ENCODE peak calls at places on chromosomes 3 and 15, in ten cellular contexts. One of them, this sample, is unnamed.

GRCh38 chr15:47975422-47975821 is 145.4 kb upstream of the SLC24A5 start:
- DNase-seq in right atrium auricular region: no peak
- DNase-seq in pancreas: no peak
- DNase-seq in AG04450: no peak
- DNase-seq in upper lobe of left lung: no peak
- DNase-seq in upper lobe of right lung: no peak
- DNase-seq in fibroblast of mammary gland: no peak
- DNase-seq in cardiac muscle cell: peak; percentile 16
- DNase-seq in IMR-90: no peak
- DNase-seq in tibial artery: no peak
- DNase-seq in this sample: no peak

GRCh38 chr3:172080503-172080902 is 41.1 kb downstream of the FNDC3B start:
- DNase-seq in upper lobe of right lung: no peak
- DNase-seq in right atrium auricular region: no peak
- DNase-seq in fibroblast of mammary gland: no peak
- DNase-seq in pancreas: no peak
- DNase-seq in tibial artery: no peak
- DNase-seq in AG04450: no peak
- DNase-seq in upper lobe of left lung: no peak
- DNase-seq in cardiac muscle cell: no peak
- DNase-seq in IMR-90: no peak
- DNase-seq in this sample: no peak

GRCh38 chr15:98433302-98433701 is 215.0 kb upstream of the IGF1R start:
- DNase-seq in AG04450: no peak
- DNase-seq in cardiac muscle cell: no peak
- DNase-seq in right atrium auricular region: no peak
- DNase-seq in upper lobe of left lung: no peak
- DNase-seq in tibial artery: no peak
- DNase-seq in upper lobe of right lung: no peak
- DNase-seq in fibroblast of mammary gland: peak; percentile 10
- DNase-seq in IMR-90: no peak
- DNase-seq in pancreas: no peak
- DNase-seq in this sample: no peak

GRCh38 chr3:150299221-150299620 is 108.9 kb upstream of the TSC22D2 start:
- DNase-seq in upper lobe of left lung: no peak
- DNase-seq in pancreas: no peak
- DNase-seq in AG04450: no peak
- DNase-seq in cardiac muscle cell: peak; percentile 67
- DNase-seq in fibroblast of mammary gland: no peak
- DNase-seq in right atrium auricular region: no peak
- DNase-seq in tibial artery: no peak
- DNase-seq in IMR-90: no peak
- DNase-seq in upper lobe of right lung: no peak
- DNase-seq in this sample: no peak

GRCh38 chr3:126367316-126367805 is 10.2 kb upstream of the KLF15 start:
- DNase-seq in AG04450: no peak
- DNase-seq in upper lobe of left lung: peak; percentile 16
- DNase-seq in fibroblast of mammary gland: no peak
- DNase-seq in upper lobe of right lung: peak; percentile 28
- DNase-seq in right atrium auricular region: no peak
- DNase-seq in pancreas: peak; percentile 60
- DNase-seq in cardiac muscle cell: no peak
- DNase-seq in IMR-90: no peak
- DNase-seq in tibial artery: peak; percentile 51
- DNase-seq in this sample: no peak

GRCh38 chr15:59074607-59075006 is 30.3 kb upstream of the CCNB2 start:
- DNase-seq in fibroblast of mammary gland: no peak
- DNase-seq in IMR-90: no peak
- DNase-seq in right atrium auricular region: no peak
- DNase-seq in upper lobe of left lung: no peak
- DNase-seq in upper lobe of right lung: no peak
- DNase-seq in AG04450: no peak
- DNase-seq in tibial artery: no peak
- DNase-seq in pancreas: no peak
- DNase-seq in cardiac muscle cell: no peak
- DNase-seq in this sample: no peak

GRCh38 chr15:71784719-71785118 is 25.6 kb upstream of the NR2E3 start:
- DNase-seq in tibial artery: peak; percentile 10
- DNase-seq in AG04450: no peak
- DNase-seq in upper lobe of left lung: no peak
- DNase-seq in cardiac muscle cell: no peak
- DNase-seq in right atrium auricular region: no peak
- DNase-seq in pancreas: no peak
- DNase-seq in upper lobe of right lung: no peak
- DNase-seq in fibroblast of mammary gland: no peak
- DNase-seq in IMR-90: no peak
- DNase-seq in this sample: no peak

GRCh38 chr15:82548700-82549099 is 8.4 kb upstream of the RPS17 start:
- DNase-seq in AG04450: no peak
- DNase-seq in fibroblast of mammary gland: peak; percentile 56
- DNase-seq in IMR-90: peak; percentile 12
- DNase-seq in right atrium auricular region: no peak
- DNase-seq in tibial artery: no peak
- DNase-seq in cardiac muscle cell: no peak
- DNase-seq in upper lobe of right lung: no peak
- DNase-seq in upper lobe of left lung: no peak
- DNase-seq in pancreas: no peak
- DNase-seq in this sample: no peak

GRCh38 chr15:25910832-25911231 is 47.7 kb upstream of the ATP10A start:
- DNase-seq in pancreas: no peak
- DNase-seq in upper lobe of right lung: no peak
- DNase-seq in upper lobe of left lung: no peak
- DNase-seq in right atrium auricular region: no peak
- DNase-seq in tibial artery: no peak
- DNase-seq in IMR-90: no peak
- DNase-seq in fibroblast of mammary gland: no peak
- DNase-seq in cardiac muscle cell: no peak
- DNase-seq in AG04450: no peak
- DNase-seq in this sample: no peak

GRCh38 chr3:30934208-30934550 is 39.7 kb upstream of the GADL1 start:
- DNase-seq in cardiac muscle cell: peak; percentile 55
- DNase-seq in fibroblast of mammary gland: peak; percentile 75
- DNase-seq in tibial artery: no peak
- DNase-seq in right atrium auricular region: no peak
- DNase-seq in IMR-90: peak; percentile 37
- DNase-seq in upper lobe of right lung: no peak
- DNase-seq in pancreas: no peak
- DNase-seq in AG04450: peak; percentile 18
- DNase-seq in upper lobe of left lung: no peak
- DNase-seq in this sample: peak; percentile 63

GRCh38 chr3:23288286-23288685 is 85.2 kb downstream of the UBE2E2 start:
- DNase-seq in upper lobe of left lung: no peak
- DNase-seq in IMR-90: peak; percentile 20
- DNase-seq in tibial artery: no peak
- DNase-seq in upper lobe of right lung: no peak
- DNase-seq in pancreas: no peak
- DNase-seq in AG04450: no peak
- DNase-seq in fibroblast of mammary gland: peak; percentile 38
- DNase-seq in cardiac muscle cell: peak; percentile 24
- DNase-seq in right atrium auricular region: no peak
- DNase-seq in this sample: peak; percentile 16

GRCh38 chr3:101809178-101810022 is 30.4 kb downstream of the NXPE3 start:
- DNase-seq in upper lobe of right lung: no peak
- DNase-seq in tibial artery: no peak
- DNase-seq in IMR-90: peak; percentile 56
- DNase-seq in cardiac muscle cell: peak; percentile 67
- DNase-seq in fibroblast of mammary gland: peak; percentile 60
- DNase-seq in pancreas: no peak
- DNase-seq in right atrium auricular region: no peak
- DNase-seq in AG04450: no peak
- DNase-seq in upper lobe of left lung: no peak
- DNase-seq in this sample: peak; percentile 49

GRCh38 chr15:99015677-99016568 is 8.3 kb upstream of the PGPEP1L start:
- DNase-seq in pancreas: peak; percentile 51
- DNase-seq in fibroblast of mammary gland: no peak
- DNase-seq in AG04450: no peak
- DNase-seq in tibial artery: no peak
- DNase-seq in upper lobe of left lung: peak; percentile 83
- DNase-seq in upper lobe of right lung: peak; percentile 72
- DNase-seq in IMR-90: no peak
- DNase-seq in right atrium auricular region: no peak
- DNase-seq in cardiac muscle cell: peak; percentile 16
- DNase-seq in this sample: no peak

GRCh38 chr3:134598813-134599563 is 51.8 kb downstream of the KY start:
- DNase-seq in right atrium auricular region: no peak
- DNase-seq in upper lobe of right lung: no peak
- DNase-seq in pancreas: no peak
- DNase-seq in IMR-90: no peak
- DNase-seq in AG04450: no peak
- DNase-seq in fibroblast of mammary gland: no peak
- DNase-seq in cardiac muscle cell: no peak
- DNase-seq in tibial artery: no peak
- DNase-seq in upper lobe of left lung: no peak
- DNase-seq in this sample: no peak

GRCh38 chr3:30245805-30246622 is 360.4 kb upstream of the TGFBR2 start:
- DNase-seq in right atrium auricular region: no peak
- DNase-seq in IMR-90: no peak
- DNase-seq in tibial artery: no peak
- DNase-seq in upper lobe of right lung: no peak
- DNase-seq in upper lobe of left lung: no peak
- DNase-seq in cardiac muscle cell: no peak
- DNase-seq in AG04450: no peak
- DNase-seq in fibroblast of mammary gland: no peak
- DNase-seq in pancreas: no peak
- DNase-seq in this sample: no peak

GRCh38 chr3:146625117-146625775 is 20.1 kb upstream of the PLSCR5 start:
- DNase-seq in tibial artery: no peak
- DNase-seq in fibroblast of mammary gland: peak; percentile 30
- DNase-seq in upper lobe of right lung: no peak
- DNase-seq in IMR-90: peak; percentile 2
- DNase-seq in right atrium auricular region: no peak
- DNase-seq in AG04450: no peak
- DNase-seq in pancreas: no peak
- DNase-seq in cardiac muscle cell: no peak
- DNase-seq in upper lobe of left lung: no peak
- DNase-seq in this sample: peak; percentile 26
- H3K4me3 ChIP-seq in tibial artery: no peak overlapping the region
- H3K4me3 ChIP-seq in fibroblast of mammary gland: no peak overlapping the region
- H3K4me3 ChIP-seq in upper lobe of right lung: peak overlapping the region; percentile 33
- H3K4me3 ChIP-seq in IMR-90: no peak overlapping the region
- H3K4me3 ChIP-seq in right atrium auricular region: no peak overlapping the region
- H3K4me3 ChIP-seq in AG04450: no peak overlapping the region
- H3K4me3 ChIP-seq in pancreas: peak overlapping the region; percentile 22
- H3K4me3 ChIP-seq in cardiac muscle cell: no peak overlapping the region
- H3K4me3 ChIP-seq in upper lobe of left lung: peak overlapping the region; percentile 36
- H3K4me3 ChIP-seq in this sample: peak overlapping the region; percentile 10

GRCh38 chr3:56762718-56763117 is 39.0 kb downstream of the ARHGEF3 start:
- DNase-seq in upper lobe of right lung: no peak
- DNase-seq in pancreas: no peak
- DNase-seq in upper lobe of left lung: no peak
- DNase-seq in AG04450: no peak
- DNase-seq in right atrium auricular region: no peak
- DNase-seq in tibial artery: no peak
- DNase-seq in IMR-90: no peak
- DNase-seq in cardiac muscle cell: no peak
- DNase-seq in fibroblast of mammary gland: no peak
- DNase-seq in this sample: no peak
- TF ChIP-seq CTCF in upper lobe of right lung: no peak
- TF ChIP-seq CTCF in pancreas: no peak
- TF ChIP-seq CTCF in upper lobe of left lung: no peak
- TF ChIP-seq CTCF in AG04450: no peak
- TF ChIP-seq CTCF in right atrium auricular region: no peak
- TF ChIP-seq CTCF in tibial artery: no peak
- TF ChIP-seq CTCF in IMR-90: no peak
- TF ChIP-seq CTCF in cardiac muscle cell: no peak
- TF ChIP-seq CTCF in fibroblast of mammary gland: no peak
- TF ChIP-seq CTCF in this sample: no peak

GRCh38 chr3:145902166-145902565 is 258.8 kb downstream of the PLOD2 start:
- DNase-seq in pancreas: no peak
- DNase-seq in tibial artery: no peak
- DNase-seq in cardiac muscle cell: no peak
- DNase-seq in right atrium auricular region: no peak
- DNase-seq in AG04450: no peak
- DNase-seq in IMR-90: no peak
- DNase-seq in fibroblast of mammary gland: no peak
- DNase-seq in upper lobe of left lung: no peak
- DNase-seq in upper lobe of right lung: no peak
- DNase-seq in this sample: no peak

GRCh38 chr3:145900056-145900829 is 260.7 kb downstream of the PLOD2 start:
- DNase-seq in upper lobe of right lung: no peak
- DNase-seq in tibial artery: no peak
- DNase-seq in upper lobe of left lung: no peak
- DNase-seq in cardiac muscle cell: no peak
- DNase-seq in fibroblast of mammary gland: peak; percentile 34
- DNase-seq in pancreas: no peak
- DNase-seq in IMR-90: no peak
- DNase-seq in AG04450: no peak
- DNase-seq in right atrium auricular region: no peak
- DNase-seq in this sample: no peak

GRCh38 chr3:145899229-145899628 is 261.8 kb downstream of the PLOD2 start:
- DNase-seq in cardiac muscle cell: no peak
- DNase-seq in fibroblast of mammary gland: no peak
- DNase-seq in AG04450: no peak
- DNase-seq in IMR-90: no peak
- DNase-seq in upper lobe of left lung: no peak
- DNase-seq in right atrium auricular region: no peak
- DNase-seq in tibial artery: no peak
- DNase-seq in pancreas: no peak
- DNase-seq in upper lobe of right lung: no peak
- DNase-seq in this sample: peak; percentile 13

GRCh38 chr3:145903472-145904013 is 257.4 kb downstream of the PLOD2 start:
- DNase-seq in tibial artery: no peak
- DNase-seq in right atrium auricular region: no peak
- DNase-seq in upper lobe of left lung: peak; percentile 56
- DNase-seq in upper lobe of right lung: no peak
- DNase-seq in cardiac muscle cell: no peak
- DNase-seq in IMR-90: no peak
- DNase-seq in fibroblast of mammary gland: no peak
- DNase-seq in pancreas: no peak
- DNase-seq in AG04450: no peak
- DNase-seq in this sample: no peak

GRCh38 chr3:145898487-145898886 is 262.5 kb downstream of the PLOD2 start:
- DNase-seq in IMR-90: no peak
- DNase-seq in fibroblast of mammary gland: peak; percentile 12
- DNase-seq in cardiac muscle cell: no peak
- DNase-seq in tibial artery: no peak
- DNase-seq in right atrium auricular region: no peak
- DNase-seq in upper lobe of right lung: no peak
- DNase-seq in AG04450: no peak
- DNase-seq in pancreas: no peak
- DNase-seq in upper lobe of left lung: no peak
- DNase-seq in this sample: no peak
- H3K4me3 ChIP-seq in IMR-90: no peak overlapping the region
- H3K4me3 ChIP-seq in fibroblast of mammary gland: peak overlapping the region; percentile 10
- H3K4me3 ChIP-seq in cardiac muscle cell: no peak overlapping the region
- H3K4me3 ChIP-seq in tibial artery: peak overlapping the region; percentile 20
- H3K4me3 ChIP-seq in right atrium auricular region: no peak overlapping the region
- H3K4me3 ChIP-seq in upper lobe of right lung: no peak overlapping the region
- H3K4me3 ChIP-seq in AG04450: no peak overlapping the region
- H3K4me3 ChIP-seq in pancreas: no peak overlapping the region
- H3K4me3 ChIP-seq in upper lobe of left lung: no peak overlapping the region
- H3K4me3 ChIP-seq in this sample: no peak overlapping the region

DNA sequence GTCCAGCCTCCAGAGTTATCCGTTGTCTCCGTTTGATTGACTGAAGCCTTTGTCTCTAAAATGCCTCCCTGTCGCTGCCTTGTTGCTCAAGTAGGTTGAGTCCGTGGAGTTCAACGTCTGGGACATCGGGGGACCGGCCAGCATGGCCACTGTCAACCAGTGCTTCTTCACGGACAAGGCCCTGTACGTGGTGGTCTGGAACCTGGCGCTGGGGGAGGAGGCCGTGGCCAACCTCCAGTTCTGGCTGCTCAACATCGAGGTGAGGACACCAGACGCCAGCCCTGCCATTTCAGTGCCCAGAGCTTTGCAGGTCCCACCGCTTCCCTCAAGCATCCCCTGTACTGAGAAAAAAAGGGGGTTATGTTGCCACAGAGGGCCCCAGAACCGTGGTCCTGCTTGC is 105.6 kb downstream of the LRRK1 start:
- DNase-seq in IMR-90: no peak
- DNase-seq in upper lobe of right lung: no peak
- DNase-seq in upper lobe of left lung: no peak
- DNase-seq in right atrium auricular region: peak; percentile 51
- DNase-seq in pancreas: no peak
- DNase-seq in cardiac muscle cell: no peak
- DNase-seq in AG04450: no peak
- DNase-seq in tibial artery: peak; percentile 55
- DNase-seq in fibroblast of mammary gland: no peak
- DNase-seq in this sample: no peak
- TF ChIP-seq CTCF in IMR-90: no peak
- TF ChIP-seq CTCF in upper lobe of right lung: no peak
- TF ChIP-seq CTCF in upper lobe of left lung: no peak
- TF ChIP-seq CTCF in right atrium auricular region: no peak
- TF ChIP-seq CTCF in pancreas: no peak
- TF ChIP-seq CTCF in cardiac muscle cell: no peak
- TF ChIP-seq CTCF in AG04450: no peak
- TF ChIP-seq CTCF in tibial artery: no peak
- TF ChIP-seq CTCF in fibroblast of mammary gland: no peak
- TF ChIP-seq CTCF in this sample: no peak

This sample was measured in epithelial cell of esophagus.